ENCODE peak calls at places on chromosomes 1 and 21, in ten cellular contexts. W is nephron progenitor cell; B is psoas muscle; J is NCI-H1092 treated with DMSO at 0.1 percent for 48 hours; D is fibroblast of the conjunctiva; A is dorsolateral prefrontal cortex; O is CD4-positive, CD25-positive, alpha-beta regulatory T cell; T is C1 segment of cervical spinal cord; U is posterior cingulate gyrus; X is stimulated activated CD4-positive, alpha-beta T cell treated with anti-CD3 and anti-CD28 coated beads, Interleukin-2, amount 100 ng/mL, for 24 hours. M is an unnamed sample.

GRCh38 chr1:63087966-63088365 is 234.4 kb upstream of the FOXD3 start:
- DNase-seq in B (no peak), W (peak), T (no peak), O (no peak), J (peak), D (no peak), U (peak), X (no peak), A (peak), M (no peak)

GRCh38 chr1:226185153-226186036 is 1.1 kb downstream of the ACBD3 start:
- DNase-seq in W (no peak), O (no peak), A (no peak), D (no peak), J (no peak), U (no peak), X (no peak), B (no peak), T (no peak), M (no peak)

GRCh38 chr1:39575191-39576015 is 1.2 kb downstream of the PABPC4 start:
- DNase-seq in J (peak), X (peak), D (no peak), A (no peak), T (no peak), O (peak), B (peak), W (peak), U (peak), M (peak)

GRCh38 chr1:21539933-21540332 is 30.7 kb downstream of the ALPL start:
- DNase-seq in B (no peak), T (no peak), W (peak), J (peak), A (no peak), O (no peak), D (no peak), X (peak), U (peak), M (no peak)

GRCh38 chr21:17732306-17732705 is 86.8 kb downstream of the C21orf91 start:
- DNase-seq in O (no peak), W (no peak), A (no peak), D (no peak), X (no peak), T (no peak), B (no peak), U (no peak), J (peak), M (no peak)

GRCh38 chr1:45304311-45305081 is 22.2 kb upstream of the HPDL start:
- DNase-seq in J (peak), U (no peak), D (no peak), X (peak), O (no peak), W (no peak), A (no peak), T (no peak), B (peak), M (no peak)

GRCh38 chr1:192559115-192560006 is 16.2 kb upstream of the RGS1 start:
- DNase-seq in U (no peak), O (no peak), J (no peak), B (no peak), D (peak), A (no peak), X (no peak), W (no peak), T (no peak), M (no peak)

GRCh38 chr1:193545171-193545570 is 358.8 kb upstream of the B3GALT2 start:
- DNase-seq in A (no peak), T (no peak), O (no peak), W (no peak), D (no peak), X (no peak), B (no peak), J (no peak), U (peak), M (no peak)

GRCh38 chr1:1164361-1164700 is 9.3 kb upstream of the TTLL10 start:
- DNase-seq in W (no peak), A (no peak), T (no peak), J (no peak), U (no peak), B (peak), O (no peak), X (no peak), D (no peak), M (no peak)

GRCh38 chr1:20137055-20137454 is 2.1 kb upstream of the PLA2G2F start:
- DNase-seq in A (no peak), T (no peak), O (no peak), W (no peak), U (peak), D (no peak), J (no peak), X (no peak), B (no peak), M (peak)

GRCh38 chr1:213989740-213990472 is 2.1 kb downstream of the PROX1 start:
- DNase-seq in W (no peak), J (peak), X (no peak), T (no peak), U (no peak), D (no peak), O (no peak), A (no peak), B (no peak), M (no peak)